ENCODE peak calls at places on chromosome 16, in eight cellular contexts. One of them, this sample, is unnamed.

GRCh38 chr16:30774367-30775130 is 12.4 kb downstream of the RNF40 start:
- DNase-seq in HepG2: no peak
- DNase-seq in stomach: no peak
- DNase-seq in GM12878: no peak
- DNase-seq in suprapubic skin: no peak
- DNase-seq in transverse colon: no peak
- DNase-seq in K562: no peak
- DNase-seq in HCT116: no peak
- DNase-seq in this sample: no peak

GRCh38 chr16:83772806-83773205 is 35.0 kb upstream of the HSBP1 start:
- DNase-seq in HepG2: no peak
- DNase-seq in stomach: no peak
- DNase-seq in transverse colon: no peak
- DNase-seq in GM12878: no peak
- DNase-seq in HCT116: no peak
- DNase-seq in suprapubic skin: no peak
- DNase-seq in K562: no peak
- DNase-seq in this sample: no peak

GRCh38 chr16:23072084-23072599 is 77.1 kb downstream of the USP31 start:
- DNase-seq in GM12878: no peak
- DNase-seq in HepG2: no peak
- DNase-seq in K562: no peak
- DNase-seq in HCT116: no peak
- DNase-seq in stomach: peak; percentile 80
- DNase-seq in transverse colon: peak; percentile 84
- DNase-seq in suprapubic skin: peak; percentile 70
- DNase-seq in this sample: peak; percentile 72

GRCh38 chr16:54031107-54031760 is 255.4 kb downstream of the IRX3 start:
- DNase-seq in HepG2: no peak
- DNase-seq in K562: no peak
- DNase-seq in transverse colon: no peak
- DNase-seq in stomach: no peak
- DNase-seq in HCT116: no peak
- DNase-seq in GM12878: no peak
- DNase-seq in suprapubic skin: no peak
- DNase-seq in this sample: no peak

GRCh38 chr16:62068747-62069146 is 32.5 kb upstream of the CDH8 start:
- DNase-seq in HepG2: peak; percentile 20
- DNase-seq in HCT116: no peak
- DNase-seq in GM12878: no peak
- DNase-seq in K562: peak; percentile 48
- DNase-seq in stomach: no peak
- DNase-seq in suprapubic skin: no peak
- DNase-seq in transverse colon: no peak
- DNase-seq in this sample: no peak

GRCh38 chr16:88337538-88337937 is 45.2 kb upstream of the ZNF469 start:
- DNase-seq in HepG2: no peak
- DNase-seq in transverse colon: no peak
- DNase-seq in suprapubic skin: no peak
- DNase-seq in K562: no peak
- DNase-seq in HCT116: no peak
- DNase-seq in stomach: no peak
- DNase-seq in GM12878: no peak
- DNase-seq in this sample: no peak

GRCh38 chr16:61289141-61289540 is 747.1 kb downstream of the CDH8 start:
- DNase-seq in suprapubic skin: no peak
- DNase-seq in stomach: no peak
- DNase-seq in HCT116: no peak
- DNase-seq in transverse colon: no peak
- DNase-seq in K562: no peak
- DNase-seq in GM12878: no peak
- DNase-seq in HepG2: no peak
- DNase-seq in this sample: no peak

GRCh38 chr16:73054732-73055481 is 7.0 kb upstream of the ZFHX3 start:
- DNase-seq in stomach: no peak
- DNase-seq in GM12878: no peak
- DNase-seq in HepG2: peak; percentile 73
- DNase-seq in transverse colon: no peak
- DNase-seq in suprapubic skin: no peak
- DNase-seq in K562: no peak
- DNase-seq in HCT116: no peak
- DNase-seq in this sample: no peak

GRCh38 chr16:4200000-4200780 is 41.7 kb downstream of the SRL start:
- DNase-seq in transverse colon: peak; percentile 79
- DNase-seq in GM12878: no peak
- DNase-seq in HCT116: peak; percentile 31
- DNase-seq in suprapubic skin: no peak
- DNase-seq in K562: peak; percentile 76
- DNase-seq in HepG2: peak; percentile 50
- DNase-seq in stomach: peak; percentile 81
- DNase-seq in this sample: peak; percentile 69

GRCh38 chr16:86768231-86768791 is 190.0 kb downstream of the FOXL1 start:
- DNase-seq in transverse colon: no peak
- DNase-seq in HepG2: no peak
- DNase-seq in GM12878: no peak
- DNase-seq in HCT116: no peak
- DNase-seq in suprapubic skin: no peak
- DNase-seq in K562: no peak
- DNase-seq in stomach: no peak
- DNase-seq in this sample: no peak

GRCh38 chr16:67241008-67241900 is 6.0 kb downstream of the FHOD1 start:
- DNase-seq in HCT116: no peak
- DNase-seq in K562: peak; percentile 68
- DNase-seq in stomach: peak; percentile 91
- DNase-seq in transverse colon: peak; percentile 77
- DNase-seq in HepG2: peak; percentile 32
- DNase-seq in suprapubic skin: no peak
- DNase-seq in GM12878: no peak
- DNase-seq in this sample: peak; percentile 73

GRCh38 chr16:76035689-76036088 is 241.5 kb upstream of the CNTNAP4 start:
- DNase-seq in GM12878: no peak
- DNase-seq in stomach: no peak
- DNase-seq in HCT116: peak; percentile 2
- DNase-seq in suprapubic skin: no peak
- DNase-seq in HepG2: no peak
- DNase-seq in transverse colon: no peak
- DNase-seq in K562: no peak
- DNase-seq in this sample: no peak

GRCh38 chr16:11134722-11135121 is 121.3 kb downstream of the SOCS1 start:
- DNase-seq in HCT116: no peak
- DNase-seq in K562: no peak
- DNase-seq in suprapubic skin: no peak
- DNase-seq in transverse colon: no peak
- DNase-seq in HepG2: no peak
- DNase-seq in GM12878: no peak
- DNase-seq in stomach: no peak
- DNase-seq in this sample: no peak

GRCh38 chr16:31427441-31428276 is 501 bp downstream of the COX6A2 start:
- DNase-seq in K562: peak; percentile 89
- DNase-seq in transverse colon: peak; percentile 45
- DNase-seq in suprapubic skin: no peak
- DNase-seq in stomach: peak; percentile 60
- DNase-seq in HCT116: no peak
- DNase-seq in HepG2: no peak
- DNase-seq in GM12878: no peak
- DNase-seq in this sample: no peak

GRCh38 chr16:88999457-89000206 is 22.6 kb upstream of the CBFA2T3 start:
- DNase-seq in K562: peak; percentile 80
- DNase-seq in suprapubic skin: no peak
- DNase-seq in transverse colon: no peak
- DNase-seq in stomach: no peak
- DNase-seq in HepG2: no peak
- DNase-seq in GM12878: no peak
- DNase-seq in HCT116: no peak
- DNase-seq in this sample: no peak

DNA sequence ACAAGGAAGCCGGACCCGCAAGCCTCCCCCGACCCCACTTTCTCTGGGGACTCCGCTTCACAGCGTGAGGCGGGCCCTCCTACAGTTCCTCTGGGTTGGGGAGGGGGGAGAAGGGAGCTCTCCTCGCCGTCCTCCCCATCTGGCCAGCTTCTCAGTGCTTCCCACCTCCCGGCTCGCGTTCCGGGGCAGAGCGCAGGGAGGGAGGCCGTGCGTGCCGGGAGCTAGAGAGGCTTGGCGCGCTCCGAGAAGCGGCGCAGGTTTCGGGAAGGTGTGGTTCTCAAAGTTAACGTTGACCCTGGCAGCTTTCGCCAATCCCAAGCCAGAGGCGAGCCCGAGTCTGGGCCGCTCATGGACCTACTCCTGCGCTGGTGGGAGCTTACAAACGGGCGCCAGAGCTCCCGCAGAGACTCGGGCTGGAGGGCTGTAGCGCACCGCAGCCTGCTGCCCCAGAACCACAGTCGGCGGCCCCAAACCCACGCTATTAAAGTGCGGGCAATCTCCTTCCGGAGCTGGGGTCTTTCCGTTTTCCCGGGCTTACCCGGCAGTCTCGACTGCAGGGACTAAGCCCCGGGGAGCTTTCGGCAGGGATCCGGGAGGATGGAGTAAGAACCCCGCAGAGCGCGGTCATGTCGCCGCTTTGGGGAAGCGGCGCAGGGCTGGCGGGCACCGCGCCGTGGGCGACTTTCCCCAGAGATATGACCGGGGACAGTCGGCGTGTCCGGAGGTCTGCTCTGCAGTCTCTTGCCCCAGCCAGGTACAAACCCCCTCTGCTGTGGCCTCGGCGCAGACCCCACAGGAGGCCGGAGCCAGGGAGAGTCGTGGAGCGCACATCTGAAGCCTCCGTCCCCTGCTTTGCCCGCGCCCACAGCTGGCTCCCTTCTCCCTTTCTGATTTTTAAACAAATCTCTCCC is 797 bp downstream of the CDH11 start:
- DNase-seq in transverse colon: no peak
- DNase-seq in HepG2: no peak
- DNase-seq in suprapubic skin: peak; percentile 64
- DNase-seq in stomach: no peak
- DNase-seq in GM12878: no peak
- DNase-seq in HCT116: no peak
- DNase-seq in K562: no peak
- DNase-seq in this sample: no peak
- TF ChIP-seq POLR2AphosphoS5 in transverse colon: no peak
- TF ChIP-seq POLR2AphosphoS5 in HepG2: no peak
- TF ChIP-seq POLR2AphosphoS5 in suprapubic skin: no peak
- TF ChIP-seq POLR2AphosphoS5 in stomach: no peak
- TF ChIP-seq POLR2AphosphoS5 in GM12878: no peak
- TF ChIP-seq POLR2AphosphoS5 in HCT116: no peak
- TF ChIP-seq POLR2AphosphoS5 in K562: no peak
- TF ChIP-seq POLR2AphosphoS5 in this sample: no peak

DNA sequence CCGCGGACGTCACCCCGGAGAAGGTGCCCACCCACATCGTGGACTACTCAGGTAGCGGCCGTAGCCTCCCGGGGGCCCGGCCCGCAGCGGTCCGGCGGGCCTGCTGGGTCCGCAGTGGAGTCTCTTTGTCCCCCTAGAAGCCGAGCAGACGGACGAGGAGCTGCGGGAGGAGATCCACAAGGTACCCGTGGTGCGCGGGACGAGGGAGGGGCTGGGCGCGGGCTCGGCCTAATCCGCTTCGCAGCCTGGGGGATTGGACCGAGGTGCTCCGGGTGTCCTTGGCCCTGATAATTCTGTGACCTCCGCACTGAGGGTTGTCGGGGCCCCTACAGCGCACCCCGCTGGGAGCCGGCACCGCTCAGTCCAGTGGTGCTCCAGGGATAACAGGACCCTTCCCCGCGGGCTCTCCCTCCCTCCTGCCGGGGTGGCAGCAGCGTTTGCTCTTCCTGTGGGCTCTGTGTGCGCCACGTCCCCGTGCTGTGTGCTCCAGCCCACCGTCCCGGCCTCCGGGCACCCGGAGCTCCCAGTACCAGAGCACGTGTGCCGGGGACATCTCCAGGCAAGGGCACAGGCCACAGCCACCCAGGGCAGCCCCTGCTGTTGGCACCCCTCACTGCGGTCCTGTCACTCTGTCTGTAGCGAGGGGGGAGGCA is 713 bp downstream of the RHOT2 start:
- DNase-seq in K562: peak; percentile 35
- DNase-seq in GM12878: no peak
- DNase-seq in HepG2: no peak
- DNase-seq in suprapubic skin: no peak
- DNase-seq in stomach: no peak
- DNase-seq in HCT116: no peak
- DNase-seq in transverse colon: no peak
- DNase-seq in this sample: no peak
- H3K27ac ChIP-seq in K562: peak overlapping the region; percentile 86
- H3K27ac ChIP-seq in GM12878: peak overlapping the region; percentile 73
- H3K27ac ChIP-seq in HepG2: peak overlapping the region; percentile 53
- H3K27ac ChIP-seq in suprapubic skin: peak overlapping the region; percentile 77
- H3K27ac ChIP-seq in stomach: peak overlapping the region; percentile 87
- H3K27ac ChIP-seq in HCT116: peak overlapping the region; percentile 78
- H3K27ac ChIP-seq in transverse colon: peak overlapping the region; percentile 94
- H3K27ac ChIP-seq in this sample: peak overlapping the region; percentile 84

DNA sequence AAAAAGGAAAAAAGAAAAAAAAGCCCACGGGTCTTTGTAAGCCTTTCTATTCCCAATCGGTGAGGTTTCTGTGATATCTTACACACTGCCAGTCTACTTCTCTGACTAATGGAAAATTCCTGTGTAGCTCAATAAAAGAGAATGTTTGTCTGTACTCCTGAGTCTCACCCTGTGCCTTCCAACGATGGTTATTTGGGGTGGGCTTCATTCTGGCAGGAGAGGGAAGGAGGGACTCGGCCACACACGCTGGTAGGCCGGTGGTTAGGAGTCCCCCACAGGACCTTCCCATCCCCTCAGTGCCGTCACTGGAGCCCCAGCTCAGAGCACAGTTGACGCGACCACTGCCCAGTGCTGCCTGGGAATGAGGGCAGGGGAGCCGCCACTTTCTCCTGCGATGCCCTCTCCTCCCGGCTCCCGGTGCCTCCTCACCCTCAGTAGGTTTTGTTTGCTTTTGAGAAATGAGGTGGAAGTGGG is 68.0 kb downstream of the AMFR start:
- DNase-seq in HepG2: no peak
- DNase-seq in transverse colon: peak; percentile 7
- DNase-seq in suprapubic skin: peak; percentile 58
- DNase-seq in GM12878: no peak
- DNase-seq in K562: no peak
- DNase-seq in HCT116: no peak
- DNase-seq in stomach: peak; percentile 24
- DNase-seq in this sample: no peak
- TF ChIP-seq POLR2A in HepG2: no peak
- TF ChIP-seq POLR2A in transverse colon: no peak
- TF ChIP-seq POLR2A in suprapubic skin: no peak
- TF ChIP-seq POLR2A in GM12878: no peak
- TF ChIP-seq POLR2A in K562: no peak
- TF ChIP-seq POLR2A in HCT116: no peak
- TF ChIP-seq POLR2A in stomach: no peak
- TF ChIP-seq POLR2A in this sample: no peak

DNA sequence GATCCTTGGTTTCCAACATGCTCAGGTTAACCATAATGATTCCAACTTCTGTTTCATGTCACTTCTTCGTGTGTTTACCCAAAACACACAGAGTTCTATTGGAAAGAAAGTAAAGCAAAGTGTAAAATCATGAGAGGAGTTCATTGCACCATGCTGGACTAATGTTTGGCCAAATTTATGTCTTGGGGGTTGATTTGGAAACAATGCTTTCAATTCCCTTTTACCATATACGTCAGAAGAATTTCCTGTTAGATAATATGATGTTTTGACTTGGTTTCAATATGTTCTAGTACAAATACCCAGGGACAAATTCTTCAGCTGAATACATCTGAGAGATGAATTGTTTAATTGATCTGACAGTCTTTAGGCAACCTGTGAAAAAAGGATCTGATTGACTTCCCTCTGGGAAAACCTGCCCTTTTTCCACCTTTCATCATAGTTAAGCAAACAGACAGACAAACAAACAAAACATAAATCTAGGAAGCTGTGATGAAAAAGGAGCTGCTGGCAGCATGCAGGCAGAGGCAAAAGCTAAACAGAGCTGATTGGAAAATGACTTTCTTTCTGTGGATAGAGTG is 26.0 kb upstream of the MPHOSPH6 start:
- DNase-seq in K562: no peak
- DNase-seq in GM12878: no peak
- DNase-seq in HCT116: no peak
- DNase-seq in HepG2: no peak
- DNase-seq in suprapubic skin: no peak
- DNase-seq in transverse colon: no peak
- DNase-seq in stomach: no peak
- DNase-seq in this sample: no peak
- TF ChIP-seq POLR2AphosphoS5 in K562: no peak
- TF ChIP-seq POLR2AphosphoS5 in GM12878: no peak
- TF ChIP-seq POLR2AphosphoS5 in HCT116: no peak
- TF ChIP-seq POLR2AphosphoS5 in HepG2: no peak
- TF ChIP-seq POLR2AphosphoS5 in suprapubic skin: no peak
- TF ChIP-seq POLR2AphosphoS5 in transverse colon: peak; percentile 29
- TF ChIP-seq POLR2AphosphoS5 in stomach: no peak
- TF ChIP-seq POLR2AphosphoS5 in this sample: peak; percentile 12

This sample was measured in prostate gland.